ENCODE peak calls at places on chromosome 15, in seven cellular contexts. Y is H9, Q is H1, E is mesenchymal stem cell, R is IMR-90, H is trophoblast cell, W is neuronal stem cell. V is an unnamed sample.

GRCh38 chr15:49644364-49644794 is 23.5 kb downstream of the DTWD1 start:
- DNase-seq in Y (no peak), Q (no peak), E (no peak), R (peak; percentile 54), H (no peak), W (no peak), V (peak; percentile 59)

GRCh38 chr15:88016373-88016772 is 240.2 kb downstream of the NTRK3 start:
- DNase-seq in Y (no peak), Q (no peak), E (no peak), R (no peak), H (no peak), W (no peak), V (no peak)

GRCh38 chr15:88810449-88810848 is 7.2 kb downstream of the ACAN start:
- DNase-seq in Y (no peak), Q (no peak), E (peak; percentile 21), R (peak; percentile 49), H (peak; percentile 79), W (no peak), V (peak; percentile 73)

GRCh38 chr15:60119101-60119500 is 115.0 kb downstream of the FOXB1 start:
- DNase-seq in Y (no peak), Q (no peak), E (no peak), R (no peak), H (no peak), W (no peak), V (no peak)

GRCh38 chr15:74978503-74978902 is 16.9 kb upstream of the SCAMP5 start:
- DNase-seq in Y (no peak), Q (no peak), E (peak; percentile 32), R (peak; percentile 22), H (no peak), W (no peak), V (no peak)

GRCh38 chr15:31306426-31307269 is 20.0 kb upstream of the KLF13 start:
- DNase-seq in Y (peak; percentile 98), Q (peak; percentile 88), E (no peak), R (no peak), H (no peak), W (peak; percentile 90), V (peak; percentile 85)

GRCh38 chr15:45456212-45457106 is 66.1 kb downstream of the SLC30A4 start:
- DNase-seq in Y (no peak), Q (no peak), E (peak; percentile 99), R (peak; percentile 100), H (peak; percentile 100), W (no peak), V (peak; percentile 77)

GRCh38 chr15:37135225-37135624 is 34.9 kb upstream of the MEIS2 start:
- DNase-seq in Y (peak; percentile 31), Q (no peak), E (peak; percentile 22), R (no peak), H (peak; percentile 26), W (no peak), V (peak; percentile 59)

GRCh38 chr15:70362911-70363310 is 265.2 kb upstream of the TLE3 start:
- DNase-seq in Y (peak; percentile 75), Q (no peak), E (peak; percentile 55), R (peak; percentile 18), H (peak; percentile 68), W (no peak), V (peak; percentile 73)

GRCh38 chr15:97904196-97904572 is 56.3 kb upstream of the ARRDC4 start:
- DNase-seq in Y (peak; percentile 90), Q (peak; percentile 87), E (peak; percentile 52), R (peak; percentile 44), H (peak; percentile 54), W (peak; percentile 68), V (peak; percentile 85)

GRCh38 chr15:40731034-40731433 is 24.0 kb downstream of the RMDN3 start:
- DNase-seq in Y (no peak), Q (no peak), E (no peak), R (no peak), H (no peak), W (no peak), V (peak; percentile 55)

GRCh38 chr15:36591534-36592411 is 12.3 kb downstream of the CDIN1 start:
- DNase-seq in Y (no peak), Q (no peak), E (no peak), R (no peak), H (no peak), W (no peak), V (no peak)

GRCh38 chr15:68348064-68348463 is 70.5 kb downstream of the FEM1B start:
- DNase-seq in Y (no peak), Q (no peak), E (peak; percentile 64), R (peak; percentile 27), H (no peak), W (no peak), V (no peak)

GRCh38 chr15:23437673-23438072 is 9.4 kb downstream of the GOLGA6L2 start:
- DNase-seq in Y (no peak), Q (no peak), E (no peak), R (no peak), H (no peak), W (no peak), V (no peak)
- H2BK120ac ChIP-seq in Y (no peak overlapping the region), Q (no peak overlapping the region), E (no peak overlapping the region), R (no peak overlapping the region), H (no peak overlapping the region), W (no peak overlapping the region), V (no peak overlapping the region)

GRCh38 chr15:72136170-72137051 is 18.2 kb downstream of the SENP8 start:
- DNase-seq in Y (no peak), Q (no peak), E (no peak), R (no peak), H (no peak), W (no peak), V (no peak)

GRCh38 chr15:72141171-72142084 is 23.2 kb downstream of the SENP8 start:
- DNase-seq in Y (no peak), Q (no peak), E (no peak), R (no peak), H (peak; percentile 62), W (no peak), V (peak; percentile 49)

GRCh38 chr15:72140088-72140487 is 21.9 kb downstream of the SENP8 start:
- DNase-seq in Y (no peak), Q (no peak), E (no peak), R (no peak), H (no peak), W (no peak), V (no peak)

GRCh38 chr15:72135719-72136118 is 17.5 kb downstream of the SENP8 start:
- DNase-seq in Y (no peak), Q (no peak), E (no peak), R (peak; percentile 29), H (no peak), W (no peak), V (no peak)

GRCh38 chr15:72139667-72140066 is 21.5 kb downstream of the SENP8 start:
- DNase-seq in Y (no peak), Q (no peak), E (no peak), R (no peak), H (no peak), W (no peak), V (no peak)
- H2BK120ac ChIP-seq in Y (no peak overlapping the region), Q (no peak overlapping the region), E (no peak overlapping the region), R (no peak overlapping the region), H (no peak overlapping the region), W (no peak overlapping the region), V (no peak overlapping the region)

DNA sequence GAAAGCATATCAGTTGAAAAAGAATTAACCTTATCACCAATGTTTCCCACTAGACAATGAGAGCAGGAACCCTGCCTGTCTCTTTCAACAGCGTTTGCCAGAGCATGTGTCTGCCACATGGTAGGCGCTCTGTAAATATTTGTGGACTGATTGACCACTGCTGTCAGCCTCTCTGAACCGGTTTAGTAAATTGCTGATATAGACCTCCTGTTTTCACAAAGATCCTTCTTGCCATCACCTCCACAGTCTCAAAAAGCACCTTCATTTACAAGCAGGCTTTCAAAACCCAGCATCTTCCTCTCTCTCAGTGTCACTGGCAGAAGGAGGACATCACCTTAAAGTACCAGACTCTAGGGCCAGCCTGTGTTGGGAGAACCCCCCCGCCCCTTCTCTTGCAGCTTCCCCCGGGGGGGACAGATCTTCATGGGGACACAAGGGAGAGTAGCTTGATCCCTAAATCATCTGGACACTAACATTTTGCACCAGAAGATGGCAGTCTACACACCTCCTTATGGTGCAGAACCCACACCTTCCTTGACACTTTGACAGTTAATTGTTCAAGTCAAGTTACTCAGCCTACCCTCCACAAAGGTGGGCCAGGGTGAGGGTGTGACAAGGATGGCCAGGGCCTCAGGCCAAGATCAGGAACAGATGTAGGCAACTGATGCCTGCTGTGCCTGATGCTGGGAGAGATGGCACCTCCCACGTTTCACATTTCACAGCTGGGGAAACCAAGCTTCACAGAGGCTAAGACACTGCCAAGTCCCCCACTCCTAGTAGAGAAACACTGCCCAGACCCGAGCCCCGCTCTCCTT is 37.8 kb upstream of the USP3 start:
- DNase-seq in Y (peak; percentile 67), Q (peak; percentile 55), E (peak; percentile 76), R (peak; percentile 70), H (peak; percentile 73), W (peak; percentile 43), V (peak; percentile 89)
- H2BK120ac ChIP-seq in Y (no peak overlapping the region), Q (no peak overlapping the region), E (no peak overlapping the region), R (no peak overlapping the region), H (no peak overlapping the region), W (no peak overlapping the region), V (no peak overlapping the region)

GRCh38 chr15:35209838-35210237 is 124.7 kb upstream of the NANOGP8 start:
- DNase-seq in Y (no peak), Q (no peak), E (no peak), R (peak; percentile 30), H (no peak), W (no peak), V (no peak)

GRCh38 chr15:35206060-35206675 is 121.1 kb upstream of the NANOGP8 start:
- DNase-seq in Y (no peak), Q (peak; percentile 56), E (no peak), R (peak; percentile 13), H (peak; percentile 44), W (no peak), V (peak; percentile 48)

GRCh38 chr15:35211240-35211952 is 126.3 kb upstream of the NANOGP8 start:
- DNase-seq in Y (no peak), Q (no peak), E (no peak), R (no peak), H (no peak), W (no peak), V (no peak)

GRCh38 chr15:35210370-35210769 is 125.3 kb upstream of the NANOGP8 start:
- DNase-seq in Y (no peak), Q (no peak), E (no peak), R (no peak), H (no peak), W (no peak), V (no peak)

GRCh38 chr15:35208353-35208752 is 123.3 kb upstream of the NANOGP8 start:
- DNase-seq in Y (no peak), Q (no peak), E (no peak), R (no peak), H (no peak), W (no peak), V (peak; percentile 4)
- H2BK120ac ChIP-seq in Y (no peak overlapping the region), Q (no peak overlapping the region), E (no peak overlapping the region), R (no peak overlapping the region), H (no peak overlapping the region), W (no peak overlapping the region), V (no peak overlapping the region)

GRCh38 chr15:56946150-56946549 is 27.7 kb downstream of the TCF12 start:
- DNase-seq in Y (no peak), Q (no peak), E (no peak), R (no peak), H (no peak), W (no peak), V (no peak)
- H2BK120ac ChIP-seq in Y (no peak overlapping the region), Q (no peak overlapping the region), E (no peak overlapping the region), R (no peak overlapping the region), H (no peak overlapping the region), W (no peak overlapping the region), V (no peak overlapping the region)

GRCh38 chr15:57861039-57861638 is 154.6 kb downstream of the POLR2M start:
- DNase-seq in Y (no peak), Q (no peak), E (peak; percentile 65), R (peak; percentile 66), H (peak; percentile 86), W (peak; percentile 59), V (peak; percentile 63)
- H2BK120ac ChIP-seq in Y (no peak overlapping the region), Q (no peak overlapping the region), E (no peak overlapping the region), R (no peak overlapping the region), H (no peak overlapping the region), W (no peak overlapping the region), V (no peak overlapping the region)

GRCh38 chr15:47661661-47662180 is 55.6 kb upstream of the SEMA6D start:
- DNase-seq in Y (no peak), Q (no peak), E (peak; percentile 29), R (no peak), H (peak; percentile 98), W (no peak), V (no peak)
- H2BK120ac ChIP-seq in Y (no peak overlapping the region), Q (no peak overlapping the region), E (no peak overlapping the region), R (no peak overlapping the region), H (no peak overlapping the region), W (no peak overlapping the region), V (no peak overlapping the region)

V was measured in mesendoderm.